ENCODE peak calls at places on chromosomes 13 and 19, in four cellular contexts. R is omental fat pad, G is psoas muscle, U is breast epithelium. D is an unnamed sample.

GRCh38 chr13:74966814-74967213 is 515.2 kb downstream of the TBC1D4 start:
- DNase-seq in R (no peak), U (no peak), G (no peak), D (no peak)

GRCh38 chr19:31350033-31350692 is 927 bp upstream of the TSHZ3 start:
- DNase-seq in G (peak), R (no peak), U (no peak), D (peak)

GRCh38 chr13:52162279-52163101 is 3.1 kb upstream of the NEK3 start:
- DNase-seq in R (no peak), G (no peak), U (no peak), D (no peak)

GRCh38 chr13:28219408-28220099 is 81.2 kb downstream of the PAN3 start:
- DNase-seq in U (no peak), G (no peak), R (no peak), D (no peak)

GRCh38 chr19:29267701-29268100 is 54.8 kb upstream of the UQCRFS1 start:
- DNase-seq in U (no peak), G (no peak), R (no peak), D (no peak)

GRCh38 chr19:43337737-43338136 is 15.7 kb upstream of the CD177 start:
- DNase-seq in U (no peak), G (no peak), R (no peak), D (no peak)

GRCh38 chr13:36819811-36820140 is 754 bp downstream of the RFXAP start:
- DNase-seq in U (no peak), G (no peak), R (no peak), D (no peak)

GRCh38 chr13:100184095-100184494 is 95.2 kb downstream of the PCCA start:
- DNase-seq in G (no peak), R (no peak), U (no peak), D (no peak)

GRCh38 chr13:75458696-75459422 is 23.1 kb downstream of the TBC1D4 start:
- DNase-seq in U (peak), G (peak), R (no peak), D (no peak)

GRCh38 chr13:24141333-24141910 is 19.1 kb upstream of the SPATA13 start:
- DNase-seq in R (no peak), U (no peak), G (no peak), D (no peak)

GRCh38 chr19:41187884-41188279 is 5.1 kb upstream of the CYP2S1 start:
- DNase-seq in R (no peak), U (no peak), G (no peak), D (no peak)

GRCh38 chr13:95254341-95254740 is 46.9 kb downstream of the ABCC4 start:
- DNase-seq in G (no peak), R (no peak), U (no peak), D (no peak)

GRCh38 chr13:51502206-51502651 is 49.4 kb upstream of the INTS6 start:
- DNase-seq in G (no peak), R (no peak), U (no peak), D (no peak)

GRCh38 chr13:73656863-73657262 is 477.3 kb downstream of the KLF12 start:
- DNase-seq in G (no peak), U (no peak), R (no peak), D (no peak)

GRCh38 chr19:3556978-3557460 is 367 bp downstream of the MFSD12 start:
- DNase-seq in R (no peak), G (peak), U (no peak), D (no peak)

GRCh38 chr13:81295177-81295576 is 954.3 kb upstream of the SPRY2 start:
- DNase-seq in U (no peak), G (no peak), R (no peak), D (no peak)

DNA sequence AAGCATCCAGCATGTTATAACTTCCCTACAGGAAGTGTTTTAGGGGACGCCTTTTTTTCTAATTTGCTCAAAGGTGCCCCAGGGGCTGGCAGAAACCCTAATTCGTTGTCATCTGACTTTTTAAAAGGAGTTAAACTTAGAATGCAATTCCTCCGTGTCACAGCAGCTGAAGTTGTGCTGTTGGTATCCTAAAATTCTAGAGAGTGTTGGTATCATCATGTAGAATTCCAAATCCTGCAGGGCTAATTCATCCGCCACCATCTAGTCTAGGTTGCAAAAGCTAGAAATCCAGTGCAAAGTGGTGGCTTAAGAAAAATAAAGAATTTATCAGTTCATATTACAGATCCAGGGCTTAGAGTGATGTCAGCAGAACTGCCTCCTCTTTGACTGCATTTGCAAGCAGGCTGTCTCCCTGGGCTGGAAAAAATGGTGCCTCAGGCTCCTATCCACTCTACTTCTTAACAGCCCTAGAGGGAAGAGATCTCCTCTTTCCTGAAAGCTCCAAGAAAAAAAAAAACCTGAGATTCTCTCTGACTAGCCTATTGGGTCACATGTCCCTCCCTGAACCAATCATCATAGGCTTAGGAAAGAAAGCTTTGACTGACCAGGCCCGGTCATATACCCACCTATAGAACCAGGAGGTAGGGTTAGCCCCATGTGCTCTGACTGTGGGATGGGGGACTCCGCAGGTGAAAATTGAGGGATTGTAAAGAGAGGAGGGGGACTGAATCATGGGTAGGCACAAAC is 73.0 kb downstream of the MAP4K1 start:
- DNase-seq in G (no peak), R (no peak), U (no peak), D (no peak)
- TF ChIP-seq CTCF in G (no peak), R (no peak), U (no peak), D (peak)

GRCh38 chr13:97030705-97031452 is 36.6 kb upstream of the OXGR1 start:
- DNase-seq in U (no peak), R (no peak), G (no peak), D (no peak)
- TF ChIP-seq CTCF in U (no peak), R (no peak), G (no peak), D (no peak)

GRCh38 chr13:60583196-60583908 is 186.3 kb downstream of the TDRD3 start:
- DNase-seq in R (no peak), G (no peak), U (no peak), D (no peak)
- TF ChIP-seq CTCF in R (no peak), G (no peak), U (no peak), D (no peak)

GRCh38 chr19:15108845-15109767 is 1.9 kb downstream of the SYDE1 start:
- DNase-seq in U (no peak), G (no peak), R (no peak), D (no peak)
- TF ChIP-seq CTCF in U (no peak), G (no peak), R (no peak), D (no peak)

GRCh38 chr13:114146629-114147028 is 14.2 kb upstream of the RASA3 start:
- DNase-seq in R (no peak), U (no peak), G (no peak), D (no peak)
- TF ChIP-seq CTCF in R (no peak), U (no peak), G (no peak), D (no peak)

DNA sequence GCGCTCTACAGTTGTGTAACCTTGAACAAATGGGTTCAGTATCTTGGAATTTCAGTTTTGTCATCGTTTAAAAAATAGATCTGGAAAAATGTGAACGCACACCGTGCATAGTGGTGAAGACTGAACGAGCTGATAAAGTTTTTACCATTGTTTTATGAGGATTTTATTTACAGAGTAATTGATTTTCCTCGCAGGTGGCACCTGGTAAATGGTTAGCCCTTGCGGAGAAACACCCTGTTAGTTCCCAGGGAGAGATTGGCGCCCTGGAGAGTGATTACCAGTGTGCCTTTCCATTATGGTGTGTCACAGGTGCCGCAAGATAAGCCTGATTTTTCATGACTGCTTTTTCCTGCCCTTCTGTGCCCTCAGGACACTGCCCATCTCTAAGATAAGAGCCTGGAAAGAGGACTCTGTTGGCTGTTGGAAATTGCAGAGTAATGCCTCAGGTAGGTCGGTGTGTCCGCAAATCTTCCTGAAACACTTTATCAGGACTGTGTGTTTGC is 609 bp downstream of the ZNF181 start:
- DNase-seq in U (no peak), G (no peak), R (no peak), D (no peak)
- TF ChIP-seq CTCF in U (no peak), G (no peak), R (no peak), D (no peak)

DNA sequence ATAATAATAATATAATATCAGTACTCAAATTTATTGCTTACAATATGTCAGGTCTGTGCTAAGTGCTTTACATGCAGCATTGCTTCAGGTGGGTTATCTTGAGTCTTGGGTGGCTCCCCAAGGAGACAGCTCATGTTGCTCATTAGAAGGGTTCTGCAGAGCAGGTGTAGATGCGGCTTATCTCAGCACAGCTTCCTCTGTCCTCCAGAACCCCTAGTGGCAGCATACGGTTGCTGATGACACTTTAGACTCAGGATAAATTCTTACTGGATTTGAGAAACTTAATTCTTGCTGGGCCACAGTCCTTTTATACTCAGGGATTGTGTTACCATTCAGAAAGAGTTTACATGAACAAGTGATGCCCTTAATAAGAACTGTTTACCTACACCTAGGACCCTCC is 8.9 kb downstream of the COG3 start:
- DNase-seq in G (no peak), R (no peak), U (no peak), D (no peak)
- TF ChIP-seq CTCF in G (peak), R (no peak), U (no peak), D (no peak)

DNA sequence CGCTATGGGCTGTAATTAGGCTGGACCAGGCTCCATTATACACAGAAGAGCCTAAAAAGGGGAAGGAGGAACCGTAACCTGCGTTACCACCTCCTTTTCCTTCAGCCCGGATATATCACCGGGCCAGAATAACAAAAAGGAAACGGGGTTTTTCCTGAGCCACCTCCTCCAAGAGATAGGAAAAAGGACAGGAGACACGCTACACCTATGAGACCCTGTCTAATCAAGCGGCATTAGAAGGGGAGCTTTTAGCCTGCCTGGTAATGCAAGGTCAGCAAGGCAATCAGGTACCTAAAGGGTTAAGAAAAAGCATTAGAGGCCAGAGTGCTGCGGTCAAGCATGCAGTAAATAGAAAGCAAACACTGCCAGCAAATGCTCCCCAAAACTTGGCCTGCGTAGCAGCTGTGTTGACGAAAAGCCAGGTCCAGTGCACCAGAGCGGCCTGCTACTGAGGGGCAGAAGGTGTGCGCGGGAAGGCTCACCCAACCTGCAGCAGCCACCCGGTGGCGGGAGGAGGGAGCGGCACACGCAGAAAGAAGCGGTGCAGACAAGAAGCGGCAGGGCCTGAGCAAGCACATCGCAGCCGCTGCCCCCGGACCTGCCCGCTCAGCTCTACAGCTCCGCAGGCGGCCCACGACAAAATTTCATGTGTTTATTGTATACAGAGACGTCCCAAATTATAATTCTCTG is 1466.1 kb downstream of the UQCRFS1 start:
- DNase-seq in G (peak), U (peak), R (no peak), D (no peak)
- TF ChIP-seq CTCF in G (peak), U (no peak), R (no peak), D (no peak)